ENCODE peak calls at places on chromosomes 4 and X, in ten cellular contexts. X, W, K, Y, J, N, C, F, V and T are unnamed samples.

GRCh38 chrX:46260502-46260901 is 284.7 kb downstream of the ZNF674 start:
- DNase-seq in X (no peak), W (no peak), K (no peak), Y (no peak), J (no peak), N (no peak), C (no peak), F (no peak), V (no peak), T (no peak)

GRCh38 chrX:40573763-40574162 is 7.0 kb upstream of the ATP6AP2 start:
- DNase-seq in X (no peak), W (no peak), K (no peak), Y (no peak), J (no peak), N (no peak), C (no peak), F (no peak), V (no peak), T (no peak)

GRCh38 chrX:12894074-12894691 is 12.2 kb upstream of the TLR8 start:
- DNase-seq in X (no peak), W (no peak), K (peak; percentile 4), Y (peak; percentile 33), J (peak; percentile 57), N (peak; percentile 49), C (peak; percentile 29), F (no peak), V (no peak), T (no peak)

GRCh38 chrX:106392346-106392745 is 219.4 kb upstream of the RADX start:
- DNase-seq in X (no peak), W (no peak), K (no peak), Y (no peak), J (no peak), N (no peak), C (no peak), F (no peak), V (no peak), T (no peak)

GRCh38 chr4:122617597-122618593 is 3.0 kb downstream of the IL21 start:
- DNase-seq in X (peak; percentile 49), W (no peak), K (no peak), Y (no peak), J (no peak), N (no peak), C (no peak), F (no peak), V (no peak), T (no peak)

GRCh38 chr4:123939621-123940020 is 543.0 kb downstream of the SPRY1 start:
- DNase-seq in X (no peak), W (no peak), K (no peak), Y (no peak), J (no peak), N (no peak), C (no peak), F (no peak), V (peak; percentile 77), T (no peak)

GRCh38 chr4:99180367-99181169 is 36.5 kb upstream of the ADH4 start:
- DNase-seq in X (no peak), W (peak; percentile 79), K (no peak), Y (no peak), J (no peak), N (no peak), C (no peak), F (no peak), V (peak; percentile 45), T (no peak)

GRCh38 chr4:182143822-182144620 is 99.2 kb upstream of the TENM3 start:
- DNase-seq in X (no peak), W (no peak), K (no peak), Y (peak; percentile 18), J (no peak), N (peak; percentile 21), C (peak; percentile 72), F (peak; percentile 87), V (peak; percentile 19), T (no peak)

GRCh38 chr4:168441412-168441811 is 38.9 kb downstream of the DDX60L start:
- DNase-seq in X (no peak), W (no peak), K (no peak), Y (no peak), J (no peak), N (no peak), C (no peak), F (no peak), V (no peak), T (no peak)

GRCh38 chr4:81257841-81258240 is 42.8 kb upstream of the PRKG2 start:
- DNase-seq in X (no peak), W (no peak), K (no peak), Y (no peak), J (no peak), N (no peak), C (no peak), F (no peak), V (no peak), T (no peak)
- TF ChIP-seq CTCF in X (no peak), W (no peak), K (no peak), Y (no peak), J (no peak), N (no peak), C (no peak), F (no peak), V (no peak), T (no peak)

GRCh38 chrX:110417128-110417527 is 58.5 kb downstream of the RTL9 start:
- DNase-seq in X (no peak), W (no peak), K (no peak), Y (no peak), J (no peak), N (no peak), C (no peak), F (no peak), V (no peak), T (no peak)

GRCh38 chrX:110418857-110419249 is 60.2 kb downstream of the RTL9 start:
- DNase-seq in X (peak; percentile 30), W (no peak), K (no peak), Y (no peak), J (no peak), N (no peak), C (no peak), F (no peak), V (peak; percentile 64), T (no peak)

GRCh38 chrX:110418220-110418856 is 59.7 kb downstream of the RTL9 start:
- DNase-seq in X (peak; percentile 66), W (no peak), K (no peak), Y (peak; percentile 59), J (no peak), N (peak; percentile 46), C (peak; percentile 49), F (no peak), V (no peak), T (no peak)

GRCh38 chrX:110421499-110422455 is 63.1 kb downstream of the RTL9 start:
- DNase-seq in X (peak; percentile 59), W (no peak), K (no peak), Y (no peak), J (no peak), N (no peak), C (no peak), F (no peak), V (no peak), T (no peak)

DNA sequence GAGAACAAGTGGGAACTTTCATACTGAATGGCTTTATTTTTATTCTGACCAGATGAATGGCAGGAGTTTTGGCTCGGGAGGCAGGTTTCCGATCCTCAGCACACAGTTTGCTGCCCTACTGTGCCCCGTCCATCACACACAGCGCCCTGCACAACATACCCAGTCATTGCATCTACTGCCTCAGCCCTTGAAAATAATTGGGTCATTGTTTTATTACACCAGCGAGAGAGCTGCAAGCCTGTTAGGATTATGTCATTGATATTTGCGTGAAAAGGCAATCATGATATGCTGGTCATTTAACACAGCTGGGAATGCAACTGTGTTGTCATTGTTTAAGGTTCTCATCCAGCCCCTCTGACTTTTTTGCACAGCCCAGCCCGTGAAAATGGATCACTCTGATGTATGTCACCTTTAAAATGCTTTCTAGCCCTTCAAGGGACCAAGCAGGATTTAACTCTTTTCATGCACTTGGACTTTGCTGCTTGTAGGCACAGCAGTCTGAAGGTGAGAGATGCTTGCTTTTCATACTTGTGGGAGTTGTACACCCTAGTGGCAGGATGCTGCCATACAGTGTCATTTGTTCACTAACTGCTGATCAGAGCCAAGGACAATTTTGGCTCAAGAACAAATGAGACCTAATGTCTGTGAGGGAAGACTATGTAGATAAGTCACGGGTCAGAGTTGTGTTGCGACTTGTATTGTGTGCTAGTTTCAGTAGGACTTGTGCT is 62.3 kb downstream of the RTL9 start:
- DNase-seq in X (no peak), W (no peak), K (no peak), Y (peak; percentile 13), J (no peak), N (peak; percentile 74), C (no peak), F (no peak), V (no peak), T (no peak)
- TF ChIP-seq CTCF in X (no peak), W (no peak), K (no peak), Y (no peak), J (no peak), N (peak; percentile 5), C (peak; percentile 40), F (peak; percentile 24), V (peak; percentile 37), T (peak; percentile 1)

DNA sequence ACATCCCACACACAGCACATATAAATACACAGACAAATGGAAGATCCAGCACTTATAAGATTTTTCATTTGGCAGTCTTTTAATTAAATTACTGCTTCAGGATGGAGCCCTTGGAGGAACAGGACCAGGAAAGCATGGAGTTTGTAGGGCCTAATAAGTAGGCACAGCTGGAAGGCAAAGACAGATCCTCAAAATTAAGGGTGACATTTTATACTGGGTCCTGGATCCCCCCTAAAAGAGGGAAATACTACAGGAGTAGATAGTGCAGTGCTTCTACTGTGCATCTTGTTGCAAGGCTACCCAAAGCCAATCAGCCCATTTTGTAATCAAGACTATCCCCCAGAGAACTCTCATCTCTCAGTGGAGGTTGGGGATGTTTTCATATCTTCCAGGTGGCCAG is 1860.7 kb upstream of the PCDH10 start:
- DNase-seq in X (no peak), W (no peak), K (no peak), Y (no peak), J (no peak), N (no peak), C (no peak), F (no peak), V (no peak), T (no peak)
- TF ChIP-seq CTCF in X (no peak), W (no peak), K (no peak), Y (no peak), J (no peak), N (no peak), C (no peak), F (no peak), V (no peak), T (no peak)

GRCh38 chr4:26320159-26320452 is 708 bp upstream of the RBPJ start:
- DNase-seq in X (no peak), W (no peak), K (no peak), Y (no peak), J (peak; percentile 69), N (peak; percentile 15), C (no peak), F (no peak), V (no peak), T (no peak)

GRCh38 chr4:26317766-26318165 is 3.0 kb upstream of the RBPJ start:
- DNase-seq in X (no peak), W (no peak), K (no peak), Y (no peak), J (no peak), N (no peak), C (no peak), F (no peak), V (no peak), T (no peak)

GRCh38 chr4:26321326-26322276 is 787 bp downstream of the RBPJ start:
- DNase-seq in X (peak; percentile 29), W (peak; percentile 68), K (no peak), Y (peak; percentile 5), J (no peak), N (no peak), C (peak; percentile 61), F (no peak), V (no peak), T (no peak)

GRCh38 chr4:26320453-26321325 is at the start of gene RBPJ:
- DNase-seq in X (peak; percentile 89), W (peak; percentile 95), K (peak; percentile 69), Y (peak; percentile 65), J (peak; percentile 84), N (peak; percentile 92), C (peak; percentile 95), F (peak; percentile 98), V (peak; percentile 94), T (peak; percentile 64)

GRCh38 chr4:26319467-26320158 is 1.2 kb upstream of the RBPJ start:
- DNase-seq in X (peak; percentile 99), W (peak; percentile 99), K (peak; percentile 91), Y (peak; percentile 85), J (peak; percentile 98), N (peak; percentile 99), C (peak; percentile 97), F (peak; percentile 99), V (peak; percentile 99), T (peak; percentile 68)
- TF ChIP-seq CTCF in X (peak; percentile 7), W (no peak), K (no peak), Y (no peak), J (no peak), N (peak; percentile 41), C (no peak), F (peak; percentile 7), V (no peak), T (no peak)